ENCODE peak calls at places on chromosomes 13 and 19, in eight cellular contexts. R is neural progenitor cell, A is A549, L is MM.1S, G is GM23338, F is neuronal stem cell, D is GM23248, S is IMR-90. C is an unnamed sample.

GRCh38 chr19:21483589-21484170 is 21.7 kb upstream of the ZNF429 start:
- DNase-seq in A (peak), D (peak), L (no peak), R (peak), S (no peak), G (peak), F (no peak), C (no peak)

GRCh38 chr19:19539738-19540703 is 2.0 kb downstream of the CILP2 start:
- DNase-seq in G (peak), L (no peak), F (no peak), A (peak), S (peak), D (peak), R (peak), C (peak)

GRCh38 chr13:46666727-46667456 is 113.9 kb downstream of the LRCH1 start:
- DNase-seq in L (peak), S (no peak), R (peak), F (no peak), D (no peak), A (no peak), G (peak), C (no peak)

GRCh38 chr13:113996912-113997745 is 23.3 kb upstream of the C13orf46 start:
- DNase-seq in F (no peak), G (no peak), L (no peak), D (no peak), R (no peak), S (no peak), A (no peak), C (no peak)

GRCh38 chr13:103168901-103169508 is 102.8 kb upstream of the SLC10A2 start:
- DNase-seq in R (no peak), A (no peak), S (no peak), D (no peak), L (no peak), F (no peak), G (no peak), C (no peak)

GRCh38 chr13:98429081-98429480 is 147.8 kb downstream of the STK24 start:
- DNase-seq in D (no peak), R (no peak), A (no peak), F (no peak), S (no peak), L (no peak), G (no peak), C (no peak)

GRCh38 chr13:44267966-44268365 is 105.7 kb upstream of the SERP2 start:
- DNase-seq in F (no peak), G (no peak), S (peak), D (peak), A (peak), L (no peak), R (no peak), C (peak)

GRCh38 chr19:38093587-38093986 is 130.4 kb downstream of the DPF1 start:
- DNase-seq in D (no peak), A (no peak), G (no peak), F (no peak), L (no peak), R (no peak), S (no peak), C (no peak)

GRCh38 chr13:97268772-97269171 is 46.6 kb downstream of the MBNL2 start:
- DNase-seq in A (no peak), L (no peak), F (no peak), G (peak), S (no peak), R (no peak), D (no peak), C (no peak)

GRCh38 chr19:5579697-5580096 is 11.9 kb upstream of the TINCR start:
- DNase-seq in R (no peak), A (no peak), F (no peak), D (no peak), L (no peak), G (no peak), S (no peak), C (no peak)

GRCh38 chr13:93628136-93628535 is 401.5 kb downstream of the GPC6 start:
- DNase-seq in R (no peak), D (no peak), L (no peak), A (no peak), S (no peak), G (no peak), F (no peak), C (no peak)

GRCh38 chr13:35789335-35790166 is 313.1 kb upstream of the MAB21L1 start:
- DNase-seq in G (peak), F (peak), R (peak), A (peak), L (peak), D (peak), S (peak), C (no peak)

GRCh38 chr13:99740261-99740979 is 231.1 kb downstream of the ZIC5 start:
- DNase-seq in F (no peak), R (no peak), L (no peak), S (no peak), A (no peak), D (peak), G (no peak), C (no peak)

GRCh38 chr19:9586764-9587163 is 2.5 kb upstream of the ZNF121 start:
- DNase-seq in A (peak), S (peak), F (peak), L (peak), R (peak), G (peak), D (peak), C (peak)

GRCh38 chr19:15035795-15036311 is 13.4 kb upstream of the CASP14 start:
- DNase-seq in D (no peak), G (no peak), L (no peak), A (no peak), R (no peak), F (no peak), S (no peak), C (no peak)

GRCh38 chr13:53005631-53006030 is 23.0 kb upstream of the OLFM4 start:
- DNase-seq in A (no peak), L (no peak), G (no peak), F (no peak), D (no peak), S (no peak), R (no peak), C (no peak)

GRCh38 chr19:32339988-32340874 is 5.2 kb upstream of the ZNF507 start:
- DNase-seq in A (peak), S (peak), F (no peak), R (peak), D (peak), L (peak), G (peak), C (no peak)

GRCh38 chr13:59706101-59706976 is 457.4 kb downstream of the DIAPH3 start:
- DNase-seq in R (no peak), D (no peak), S (no peak), F (no peak), L (no peak), G (no peak), A (no peak), C (no peak)

GRCh38 chr13:53150568-53150967 is 122.0 kb downstream of the OLFM4 start:
- DNase-seq in L (no peak), A (no peak), D (peak), S (no peak), R (no peak), G (no peak), F (no peak), C (no peak)

GRCh38 chr13:67754016-67754415 is 523.9 kb upstream of the PCDH9 start:
- DNase-seq in R (peak), F (peak), D (no peak), A (no peak), S (no peak), L (no peak), G (no peak), C (no peak)

GRCh38 chr13:46638262-46638661 is 85.3 kb downstream of the LRCH1 start:
- DNase-seq in S (no peak), D (no peak), G (no peak), L (no peak), F (no peak), A (no peak), R (no peak), C (no peak)

GRCh38 chr13:29733069-29733700 is 117.2 kb downstream of the UBL3 start:
- DNase-seq in L (no peak), S (no peak), R (no peak), A (no peak), G (no peak), F (no peak), D (peak), C (peak)

GRCh38 chr13:97125810-97126738 is 96.1 kb upstream of the MBNL2 start:
- DNase-seq in S (peak), L (no peak), D (peak), G (no peak), A (no peak), R (no peak), F (no peak), C (peak)

GRCh38 chr13:110771194-110771593 is 57.7 kb downstream of the ING1 start:
- DNase-seq in F (no peak), S (peak), D (no peak), G (no peak), A (peak), R (no peak), L (no peak), C (no peak)

GRCh38 chr19:40585677-40586422 is 9.2 kb downstream of the SHKBP1 start:
- DNase-seq in D (peak), R (no peak), L (no peak), A (peak), F (no peak), G (no peak), S (peak), C (no peak)

GRCh38 chr13:83733293-83733692 is 149.0 kb downstream of the SLITRK1 start:
- DNase-seq in G (no peak), R (no peak), F (no peak), L (peak), S (no peak), D (no peak), A (no peak), C (no peak)
- H3K4me3 ChIP-seq in G (no peak), R (no peak), F (no peak), L (peak), S (no peak), D (no peak), A (no peak), C (no peak)

GRCh38 chr13:39512687-39513086 is 90.3 kb downstream of the LHFPL6 start:
- DNase-seq in A (no peak), R (no peak), S (no peak), L (no peak), F (no peak), D (no peak), G (no peak), C (peak)
- H3K27ac ChIP-seq in A (no peak), R (no peak), S (no peak), L (no peak), F (no peak), D (no peak), G (no peak), C (no peak)

DNA sequence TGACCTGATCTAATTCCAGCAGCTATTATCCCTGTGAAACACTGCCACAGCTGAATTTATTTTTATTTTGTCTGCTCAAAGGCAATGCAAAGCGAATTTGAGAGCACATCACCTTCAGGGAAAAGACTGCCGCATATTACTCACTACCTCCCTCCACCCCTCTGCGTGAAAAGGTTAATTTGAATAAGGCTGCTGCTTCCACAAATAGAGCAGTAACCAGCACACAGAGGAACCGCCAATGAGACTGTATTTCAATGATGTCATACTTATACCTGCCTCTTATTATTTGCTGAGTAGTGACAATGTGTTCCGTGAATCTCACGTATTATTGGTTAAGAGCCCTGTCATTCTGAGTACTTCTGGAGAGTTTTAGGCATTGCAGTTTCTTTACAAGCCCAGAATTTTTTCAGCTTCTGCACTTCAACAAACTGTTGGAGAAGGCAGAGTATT is 156.1 kb upstream of the KLF12 start:
- DNase-seq in S (peak), L (peak), D (peak), R (peak), A (peak), F (peak), G (peak), C (no peak)
- H3K4me2 ChIP-seq in S (no peak), L (peak), D (peak), R (no peak), A (no peak), F (no peak), G (no peak), C (peak)

DNA sequence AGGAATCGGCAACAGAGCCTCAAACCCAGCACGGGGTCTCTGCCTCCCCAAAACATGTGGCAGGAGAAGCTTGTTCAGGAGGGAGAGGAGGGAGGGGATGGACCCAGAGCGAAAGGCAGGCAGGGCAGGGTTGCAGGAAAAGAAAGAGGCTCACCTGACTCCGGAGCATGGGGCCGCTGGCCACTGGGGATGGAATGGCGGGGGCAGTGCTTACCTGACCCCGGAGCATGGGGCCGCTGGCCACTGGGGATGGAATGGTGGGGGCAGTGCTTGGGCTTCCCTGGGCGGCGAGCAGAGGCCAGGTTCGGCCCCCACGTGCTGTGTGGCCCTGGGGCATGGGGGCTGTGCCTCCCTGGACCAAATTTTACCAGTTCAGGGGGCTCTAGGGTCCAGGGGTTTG is 13.3 kb upstream of the CELF5 start:
- DNase-seq in D (no peak), G (no peak), F (no peak), S (no peak), R (no peak), A (no peak), L (no peak), C (no peak)
- H3K4me3 ChIP-seq in D (no peak), G (no peak), F (no peak), S (no peak), R (no peak), A (no peak), L (no peak), C (no peak)